ENCODE peak calls at places on chromosomes 4 and X, in seven cellular contexts. Z is activated T-cell treated with anti-CD3 and anti-CD28 coated beads, Interleukin-2, amount 50 U/mL, for 1 hour; I is amniotic stem cell; F is upper lobe of right lung; K is heart right ventricle; L is HFF-Myc; O is PC-3. Y is an unnamed sample.

GRCh38 chr4:11483076-11483475 is 54.4 kb upstream of the HS3ST1 start:
- DNase-seq in F (no peak), O (peak), I (no peak), L (no peak), K (no peak), Z (no peak), Y (no peak)

GRCh38 chr4:100269446-100269845 is 79.2 kb upstream of the DDIT4L start:
- DNase-seq in K (no peak), O (no peak), L (no peak), F (no peak), Z (no peak), I (no peak), Y (no peak)

GRCh38 chr4:92968556-92968955 is 664.8 kb downstream of the GRID2 start:
- DNase-seq in L (peak), F (no peak), K (no peak), O (no peak), Z (no peak), I (no peak), Y (no peak)

GRCh38 chrX:39819921-39820849 is 277.6 kb downstream of the BCOR start:
- DNase-seq in I (no peak), Z (no peak), O (no peak), K (no peak), L (no peak), F (no peak), Y (peak)

GRCh38 chr4:41455215-41455614 is 82.7 kb upstream of the LIMCH1 start:
- DNase-seq in O (peak), K (no peak), L (no peak), Z (no peak), I (no peak), F (no peak), Y (no peak)

GRCh38 chrX:129522184-129523059 is 868 bp downstream of the SMARCA1 start:
- DNase-seq in F (peak), Z (no peak), I (peak), O (peak), L (no peak), K (peak), Y (peak)

GRCh38 chr4:110046588-110047049 is 133.9 kb downstream of the EGF start:
- DNase-seq in Z (no peak), F (no peak), O (peak), K (no peak), L (peak), I (no peak), Y (no peak)

GRCh38 chrX:130264573-130264972 is 4.1 kb downstream of the ZNF280C start:
- DNase-seq in I (no peak), F (no peak), Z (no peak), O (peak), L (no peak), K (no peak), Y (no peak)

GRCh38 chr4:153612878-153613277 is 71.2 kb upstream of the TLR2 start:
- DNase-seq in K (no peak), Z (no peak), I (no peak), L (no peak), O (no peak), F (no peak), Y (no peak)

GRCh38 chr4:118335316-118335715 is 17.5 kb downstream of the PRSS12 start:
- DNase-seq in F (no peak), K (no peak), I (no peak), O (no peak), L (no peak), Z (no peak), Y (no peak)

GRCh38 chr4:129972257-129972656 is 876.3 kb downstream of the C4orf33 start:
- DNase-seq in Z (no peak), K (no peak), I (no peak), L (no peak), F (no peak), O (no peak), Y (no peak)

GRCh38 chr4:23741586-23742240 is 148.1 kb downstream of the PPARGC1A start:
- DNase-seq in L (no peak), K (no peak), O (no peak), I (no peak), Z (no peak), F (no peak), Y (no peak)

GRCh38 chrX:115021121-115021520 is 3.7 kb upstream of the IL13RA2 start:
- DNase-seq in F (no peak), K (no peak), Z (no peak), I (no peak), O (no peak), L (no peak), Y (no peak)

Y was measured in right cardiac atrium.